ENCODE peak calls at places on chromosomes 12 and 14, in four cellular contexts. R is HEK293T; E is activated naive CD8-positive, alpha-beta T cell treated with anti-CD3 and anti-CD28 coated beads for 36 hours; U is astrocyte of the spinal cord. K is an unnamed sample.
A peak's percentile ranks its signal among the peaks of the same experiment; 100 is the strongest.

GRCh38 chr12:67434653-67435375 is 165.7 kb downstream of the CAND1 start:
- DNase-seq in E (no peak), U (peak; percentile 96), R (no peak), K (no peak)

GRCh38 chr12:19088576-19088975 is 41.0 kb upstream of the PLEKHA5 start:
- DNase-seq in E (no peak), U (no peak), R (no peak), K (no peak)

GRCh38 chr14:26597136-26598080 is at the start of gene NOVA1:
- DNase-seq in R (peak; percentile 12), E (no peak), U (peak; percentile 22), K (peak; percentile 62)

GRCh38 chr12:52975820-52976573 is 27.1 kb downstream of the KRT18 start:
- DNase-seq in R (no peak), E (no peak), U (no peak), K (peak; percentile 38)

GRCh38 chr12:38053655-38054464 is 262.7 kb upstream of the ALG10B start:
- DNase-seq in E (peak; percentile 1), U (no peak), R (peak; percentile 50), K (no peak)

GRCh38 chr14:89915114-89915878 is 39.2 kb downstream of the EFCAB11 start:
- DNase-seq in R (peak; percentile 53), U (peak; percentile 83), E (peak; percentile 37), K (peak; percentile 19)

GRCh38 chr14:90445011-90445410 is 48.2 kb downstream of the CALM1 start:
- DNase-seq in R (no peak), E (no peak), U (no peak), K (no peak)

GRCh38 chr12:66467932-66468331 is 165.6 kb downstream of the HELB start:
- DNase-seq in E (no peak), U (no peak), R (peak; percentile 16), K (no peak)

GRCh38 chr12:38711055-38711454 is 194.3 kb downstream of the CPNE8 start:
- DNase-seq in E (no peak), R (no peak), U (no peak), K (no peak)

GRCh38 chr14:50233335-50234250 is 2.2 kb upstream of the SOS2 start:
- DNase-seq in U (no peak), R (peak; percentile 12), E (no peak), K (peak; percentile 42)

GRCh38 chr14:77026930-77027537 is 1.5 kb downstream of the IRF2BPL start:
- DNase-seq in E (peak; percentile 60), U (peak; percentile 56), R (peak; percentile 61), K (no peak)

GRCh38 chr14:92408186-92408585 is 85.2 kb downstream of the SLC24A4 start:
- DNase-seq in E (no peak), U (peak; percentile 31), R (no peak), K (peak; percentile 89)

GRCh38 chr14:51020024-51020710 is 74.7 kb downstream of the TRIM9 start:
- DNase-seq in R (no peak), E (no peak), U (peak; percentile 33), K (no peak)

GRCh38 chr12:65505321-65506121 is 227.0 kb downstream of the MSRB3 start:
- DNase-seq in U (no peak), R (no peak), E (no peak), K (no peak)

GRCh38 chr14:71668942-71669341 is 263.3 kb upstream of the RGS6 start:
- DNase-seq in E (no peak), R (no peak), U (no peak), K (no peak)

GRCh38 chr12:79373896-79374499 is 316.8 kb downstream of the PAWR start:
- DNase-seq in U (peak; percentile 29), R (peak; percentile 63), E (peak; percentile 12), K (no peak)

GRCh38 chr14:58298477-58298879 is at the start of gene ARID4A:
- DNase-seq in R (no peak), E (peak; percentile 84), U (no peak), K (no peak)

GRCh38 chr14:32473476-32473875 is 144.4 kb downstream of the AKAP6 start:
- DNase-seq in E (no peak), R (no peak), U (peak; percentile 87), K (no peak)

GRCh38 chr14:48274826-48275225 is 599.4 kb upstream of the MDGA2 start:
- DNase-seq in U (no peak), E (no peak), R (no peak), K (no peak)

GRCh38 chr12:64193045-64193444 is 29.1 kb downstream of the KICS2 start:
- DNase-seq in U (no peak), E (no peak), R (no peak), K (no peak)

GRCh38 chr12:44876554-44877275 is 600 bp upstream of the NELL2 start:
- DNase-seq in U (peak; percentile 38), E (peak; percentile 68), R (peak; percentile 59), K (peak; percentile 61)

GRCh38 chr14:58059121-58059520 is 92.9 kb downstream of the ARMH4 start:
- DNase-seq in U (no peak), E (no peak), R (no peak), K (no peak)

GRCh38 chr12:109804820-109805761 is 28.1 kb downstream of the TRPV4 start:
- DNase-seq in E (peak; percentile 61), U (peak; percentile 37), R (peak; percentile 83), K (no peak)

GRCh38 chr12:111673503-111673902 is 12.3 kb downstream of the BRAP start:
- DNase-seq in U (peak; percentile 22), R (no peak), E (no peak), K (no peak)

GRCh38 chr12:122423258-122424165 is 1.0 kb upstream of the CLIP1 start:
- DNase-seq in E (no peak), R (no peak), U (peak; percentile 50), K (no peak)

GRCh38 chr14:51396222-51396815 is 156.3 kb downstream of the TMX1 start:
- DNase-seq in E (no peak), R (no peak), U (peak; percentile 96), K (no peak)

GRCh38 chr12:29676676-29677075 is 107.1 kb downstream of the TMTC1 start:
- DNase-seq in E (no peak), R (no peak), U (no peak), K (no peak)

GRCh38 chr12:114935658-114936057 is 251.7 kb upstream of the TBX3 start:
- DNase-seq in U (no peak), R (no peak), E (no peak), K (peak; percentile 5)

GRCh38 chr14:75886661-75887348 is 95.0 kb downstream of the TGFB3 start:
- DNase-seq in U (no peak), R (no peak), E (no peak), K (no peak)